ENCODE peak calls at places on chromosomes 12 and 14, in six cellular contexts. U is psoas muscle, M is AG04450, G is activated T-cell treated with anti-CD3 and anti-CD28 coated beads for 48 hours, Q is activated gamma-delta T cell treated with Interleukin-2 at 50 U/mL for 16 hours, D is NCI-H460. Y is an unnamed sample.

GRCh38 chr12:93087836-93088610 is 158.9 kb upstream of the EEA1 start:
- DNase-seq in U (no peak), M (no peak), G (no peak), Q (no peak), D (no peak), Y (no peak)

GRCh38 chr14:40463886-40464285 is 1031.7 kb upstream of the FBXO33 start:
- DNase-seq in U (no peak), M (no peak), G (no peak), Q (no peak), D (no peak), Y (no peak)

GRCh38 chr12:15899282-15899870 is 11.8 kb upstream of the DERA start:
- DNase-seq in U (no peak), M (no peak), G (no peak), Q (no peak), D (no peak), Y (no peak)

GRCh38 chr14:76715102-76715926 is 46.0 kb upstream of the VASH1 start:
- DNase-seq in U (no peak), M (no peak), G (no peak), Q (no peak), D (no peak), Y (no peak)

GRCh38 chr12:90479237-90479636 is 475.7 kb downstream of the CCER1 start:
- DNase-seq in U (no peak), M (no peak), G (no peak), Q (no peak), D (no peak), Y (no peak)

GRCh38 chr12:69966839-69967238 is 141.8 kb downstream of the MYRFL start:
- DNase-seq in U (no peak), M (no peak), G (no peak), Q (no peak), D (no peak), Y (no peak)

GRCh38 chr12:113186033-113186365 is 478 bp downstream of the RITA1 start:
- DNase-seq in U (no peak), M (no peak), G (no peak), Q (no peak), D (no peak), Y (no peak)

GRCh38 chr14:56487761-56488160 is 91.8 kb upstream of the TMEM260 start:
- DNase-seq in U (no peak), M (no peak), G (no peak), Q (no peak), D (no peak), Y (no peak)

GRCh38 chr14:95313707-95314106 is 6.0 kb downstream of the CLMN start:
- DNase-seq in U (peak), M (no peak), G (no peak), Q (no peak), D (no peak), Y (no peak)

GRCh38 chr14:54127526-54127925 is 170.9 kb upstream of the BMP4 start:
- DNase-seq in U (no peak), M (no peak), G (no peak), Q (no peak), D (no peak), Y (no peak)

GRCh38 chr12:65853489-65854157 is 29.3 kb downstream of the HMGA2 start:
- DNase-seq in U (no peak), M (no peak), G (no peak), Q (no peak), D (no peak), Y (no peak)

GRCh38 chr14:101088714-101089113 is 185.2 kb upstream of the RTL1 start:
- DNase-seq in U (no peak), M (no peak), G (no peak), Q (no peak), D (no peak), Y (no peak)

GRCh38 chr14:100067481-100067880 is 2.3 kb downstream of the EVL start:
- DNase-seq in U (no peak), M (no peak), G (no peak), Q (no peak), D (no peak), Y (no peak)

GRCh38 chr12:53560386-53560785 is 53.1 kb upstream of the NPFF start:
- DNase-seq in U (no peak), M (no peak), G (no peak), Q (no peak), D (peak), Y (no peak)

GRCh38 chr12:121783771-121784170 is 9.7 kb downstream of the RHOF start:
- DNase-seq in U (no peak), M (no peak), G (no peak), Q (no peak), D (no peak), Y (no peak)

GRCh38 chr12:65495233-65495632 is 216.8 kb downstream of the MSRB3 start:
- DNase-seq in U (no peak), M (peak), G (no peak), Q (no peak), D (no peak), Y (no peak)

GRCh38 chr12:110109037-110109836 is 14.9 kb upstream of the IFT81 start:
- DNase-seq in U (peak), M (peak), G (no peak), Q (no peak), D (no peak), Y (no peak)

GRCh38 chr12:104275689-104276088 is 27.9 kb upstream of the EID3 start:
- DNase-seq in U (no peak), M (no peak), G (no peak), Q (no peak), D (no peak), Y (no peak)

GRCh38 chr12:48034835-48035805 is 30.8 kb upstream of the COL2A1 start:
- DNase-seq in U (no peak), M (no peak), G (no peak), Q (no peak), D (no peak), Y (no peak)

GRCh38 chr12:123390415-123391093 is 6.6 kb downstream of the KMT5A start:
- DNase-seq in U (no peak), M (no peak), G (no peak), Q (no peak), D (no peak), Y (no peak)

GRCh38 chr12:107552263-107552662 is 133.3 kb upstream of the PWP1 start:
- DNase-seq in U (no peak), M (no peak), G (no peak), Q (no peak), D (no peak), Y (no peak)

GRCh38 chr12:1398673-1399072 is 195.7 kb downstream of the FBXL14 start:
- DNase-seq in U (no peak), M (peak), G (no peak), Q (no peak), D (peak), Y (no peak)

GRCh38 chr14:74980746-74981661 is 21.7 kb upstream of the EIF2B2 start:
- DNase-seq in U (peak), M (no peak), G (no peak), Q (no peak), D (no peak), Y (no peak)

GRCh38 chr12:62785941-62786559 is 148.9 kb downstream of the PPM1H start:
- DNase-seq in U (peak), M (peak), G (no peak), Q (no peak), D (peak), Y (no peak)

GRCh38 chr12:75913502-75914110 is 118.0 kb downstream of the PHLDA1 start:
- DNase-seq in U (no peak), M (no peak), G (peak), Q (no peak), D (no peak), Y (no peak)

GRCh38 chr12:31011336-31011735 is 62.3 kb upstream of the DDX11 start:
- DNase-seq in U (no peak), M (no peak), G (no peak), Q (no peak), D (no peak), Y (no peak)

GRCh38 chr12:5525783-5526367 is 94.0 kb downstream of the NTF3 start:
- DNase-seq in U (no peak), M (no peak), G (no peak), Q (no peak), D (no peak), Y (no peak)

GRCh38 chr14:78904094-78904493 is 733.9 kb downstream of the NRXN3 start:
- DNase-seq in U (no peak), M (no peak), G (no peak), Q (no peak), D (no peak), Y (no peak)

GRCh38 chr12:52183971-52184370 is 7.8 kb downstream of the KRT80 start:
- DNase-seq in U (no peak), M (no peak), G (no peak), Q (no peak), D (no peak), Y (no peak)

GRCh38 chr12:104212516-104212915 is 3.1 kb upstream of the TXNRD1 start:
- DNase-seq in U (no peak), M (no peak), G (no peak), Q (no peak), D (no peak), Y (no peak)

GRCh38 chr14:38209572-38210159 is 2.0 kb downstream of the SSTR1 start:
- DNase-seq in U (peak), M (no peak), G (no peak), Q (no peak), D (no peak), Y (no peak)

Y was measured in activated T-helper 2 cell treated with anti-CD3 and anti-CD28 coated beads, Interferon-gamma antibody, Interleukin-2, Interleukin-4, amounts not matched to agents 10 μg/mL and 5 μg/mL and 100 μg/mL, durations not matched to agents 14 hours and 24 hours and 36 hours.